ENCODE peak calls at places on chromosomes 16 and 17, in nine cellular contexts. Q is gastrocnemius medialis, O is A549, R is HCT116, E is body of pancreas, L is stomach, A is H54, Z is right lobe of liver, S is NB4. V is an unnamed sample.

GRCh38 chr16:11253009-11253994 is 2.7 kb downstream of the SOCS1 start:
- DNase-seq in Z (no peak), A (no peak), R (no peak), S (peak; percentile 61), O (no peak), E (no peak), L (no peak), Q (no peak), V (no peak)

GRCh38 chr17:8160741-8161221 is 2.0 kb downstream of the VAMP2 start:
- DNase-seq in Q (no peak), A (no peak), Z (no peak), E (no peak), R (no peak), O (no peak), L (no peak), S (no peak), V (no peak)

GRCh38 chr17:1561420-1562177 is 993 bp downstream of the PITPNA start:
- DNase-seq in Z (no peak), A (no peak), E (peak; percentile 39), L (no peak), O (peak; percentile 63), Q (no peak), S (peak; percentile 41), R (no peak), V (no peak)

GRCh38 chr16:2469399-2470233 is 1.5 kb upstream of the NTN3 start:
- DNase-seq in S (peak; percentile 34), L (no peak), A (no peak), Z (peak; percentile 43), R (no peak), E (no peak), Q (no peak), O (peak; percentile 32), V (no peak)

GRCh38 chr17:77786740-77787505 is 171.6 kb upstream of the TNRC6C start:
- DNase-seq in Q (no peak), A (no peak), Z (no peak), E (no peak), L (no peak), S (no peak), R (no peak), O (no peak), V (no peak)

GRCh38 chr16:31181102-31181830 is 1.3 kb downstream of the FUS start:
- DNase-seq in L (peak; percentile 28), R (no peak), S (peak; percentile 62), O (no peak), Q (no peak), E (no peak), Z (no peak), A (no peak), V (no peak)

GRCh38 chr17:60817187-60817586 is 139.5 kb downstream of the BCAS3 start:
- DNase-seq in Z (no peak), R (no peak), Q (no peak), O (no peak), S (no peak), A (peak; percentile 35), L (no peak), E (no peak), V (no peak)

GRCh38 chr16:66544358-66544757 is 5.6 kb downstream of the TK2 start:
- DNase-seq in Z (no peak), O (no peak), S (no peak), R (no peak), Q (no peak), L (no peak), E (no peak), A (no peak), V (no peak)

GRCh38 chr16:11361043-11361442 is 15.8 kb downstream of the RMI2 start:
- DNase-seq in S (no peak), O (no peak), L (no peak), Q (no peak), A (no peak), R (no peak), Z (no peak), E (no peak), V (no peak)

GRCh38 chr17:18235743-18236256 is 10.4 kb downstream of the LLGL1 start:
- DNase-seq in Q (no peak), Z (no peak), O (no peak), E (no peak), L (no peak), R (no peak), S (no peak), A (peak; percentile 98), V (no peak)

GRCh38 chr17:17628388-17629008 is 37.0 kb upstream of the PEMT start:
- DNase-seq in Q (no peak), E (no peak), A (no peak), Z (no peak), L (peak; percentile 46), S (no peak), R (no peak), O (no peak), V (no peak)

GRCh38 chr17:65518256-65518655 is 43.2 kb downstream of the AXIN2 start:
- DNase-seq in E (no peak), R (no peak), Q (no peak), L (no peak), O (no peak), A (no peak), S (no peak), Z (no peak), V (no peak)

GRCh38 chr16:46673320-46674013 is 15.5 kb downstream of the VPS35 start:
- DNase-seq in R (peak; percentile 51), A (peak; percentile 37), Z (peak; percentile 48), Q (no peak), S (peak; percentile 79), E (peak; percentile 31), L (peak; percentile 59), O (peak; percentile 74), V (no peak)

GRCh38 chr16:62805221-62805857 is 769.1 kb upstream of the CDH8 start:
- DNase-seq in Q (no peak), Z (peak; percentile 88), R (no peak), S (no peak), E (no peak), O (no peak), A (no peak), L (peak; percentile 70), V (no peak)

GRCh38 chr17:2400474-2400866 is 390 bp downstream of the MNT start:
- DNase-seq in Q (no peak), O (no peak), Z (peak; percentile 73), S (peak; percentile 70), R (no peak), E (peak; percentile 64), A (no peak), L (peak; percentile 54), V (no peak)

GRCh38 chr16:67294927-67295326 is 15.6 kb downstream of the PLEKHG4 start:
- DNase-seq in Z (no peak), E (no peak), L (no peak), R (no peak), O (no peak), Q (no peak), A (no peak), S (no peak), V (no peak)

GRCh38 chr17:74749262-74750038 is 1.0 kb downstream of the NHERF1 start:
- DNase-seq in L (no peak), Q (no peak), O (no peak), E (peak; percentile 53), A (no peak), Z (no peak), S (peak; percentile 53), R (no peak), V (no peak)
- TF ChIP-seq POLR2A in L (no peak), Q (no peak), O (no peak), E (no peak), A (peak; percentile 40), Z (no peak), S (no peak), R (no peak), V (no peak)

DNA sequence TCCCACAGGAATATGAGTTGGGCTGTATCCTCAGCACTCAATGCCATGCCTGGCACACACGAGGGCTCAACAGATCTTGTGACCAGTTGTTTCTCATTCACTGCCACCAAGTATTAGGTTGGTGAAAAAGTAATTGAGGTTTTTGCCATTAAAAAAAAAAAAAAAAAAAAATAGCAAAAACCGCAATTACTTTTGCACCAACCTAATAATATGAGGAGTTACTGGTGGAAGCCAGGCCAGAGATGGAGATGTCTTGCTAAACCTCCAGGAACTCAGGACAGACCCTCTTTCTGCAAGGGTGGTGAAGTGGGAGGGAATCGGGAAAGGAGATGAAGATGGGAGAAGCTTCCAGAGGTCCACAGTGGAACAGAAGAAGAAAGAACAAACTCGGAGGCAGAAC is 124.6 kb downstream of the DYNLRB2 start:
- DNase-seq in A (no peak), Q (no peak), L (no peak), O (no peak), Z (no peak), S (no peak), E (no peak), R (no peak), V (no peak)
- TF ChIP-seq POLR2A in A (no peak), Q (no peak), L (no peak), O (no peak), Z (no peak), S (no peak), E (no peak), R (no peak), V (no peak)

DNA sequence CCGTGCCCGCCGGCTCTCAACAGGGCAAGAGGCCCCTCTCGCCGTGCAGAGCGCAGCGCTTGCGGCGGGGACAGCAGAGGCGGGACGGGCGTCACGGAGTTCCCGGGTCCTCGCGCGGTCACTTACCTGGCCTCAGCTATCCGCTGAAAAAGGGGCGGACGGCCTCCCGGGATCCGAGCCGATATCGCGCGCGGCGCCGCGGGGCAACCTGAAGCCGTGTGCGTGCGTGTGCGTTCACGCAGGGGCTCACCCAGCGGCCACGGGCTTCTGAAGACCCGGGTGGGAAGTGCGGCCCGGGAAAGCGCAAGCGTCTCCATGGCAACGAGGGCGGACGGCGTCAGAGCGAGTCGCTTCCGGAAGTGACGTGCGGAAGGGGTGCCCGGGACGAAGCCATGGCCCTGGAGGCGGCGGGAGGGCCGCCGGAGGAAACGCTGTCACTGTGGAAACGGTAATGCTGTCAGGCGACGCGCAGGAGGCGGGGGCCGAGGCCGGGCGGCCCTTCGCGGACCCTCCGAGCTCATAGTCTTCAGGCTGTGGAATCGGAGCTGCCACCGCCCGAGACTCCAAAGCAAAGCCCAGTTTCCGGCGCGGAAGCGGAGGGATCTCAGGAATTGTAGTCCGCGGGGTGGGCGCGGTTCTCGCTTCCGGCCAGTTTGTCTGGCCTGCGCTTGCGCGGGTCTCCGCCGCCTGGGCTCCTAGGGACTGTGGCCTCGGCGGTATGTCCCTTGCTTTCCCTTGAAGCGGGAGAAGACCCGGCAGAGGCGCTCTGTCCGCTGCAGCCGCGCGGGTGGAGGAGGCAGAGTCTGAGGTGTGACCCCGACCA is at the start of gene ENDOV:
- DNase-seq in O (peak; percentile 99), S (peak; percentile 90), R (peak; percentile 93), Z (peak; percentile 97), Q (peak; percentile 87), L (peak; percentile 95), A (peak; percentile 99), E (peak; percentile 95), V (peak; percentile 65)
- TF ChIP-seq POLR2A in O (peak; percentile 65), S (peak; percentile 20), R (no peak), Z (peak; percentile 65), Q (peak; percentile 58), L (no peak), A (peak; percentile 74), E (peak; percentile 22), V (peak; percentile 57)

DNA sequence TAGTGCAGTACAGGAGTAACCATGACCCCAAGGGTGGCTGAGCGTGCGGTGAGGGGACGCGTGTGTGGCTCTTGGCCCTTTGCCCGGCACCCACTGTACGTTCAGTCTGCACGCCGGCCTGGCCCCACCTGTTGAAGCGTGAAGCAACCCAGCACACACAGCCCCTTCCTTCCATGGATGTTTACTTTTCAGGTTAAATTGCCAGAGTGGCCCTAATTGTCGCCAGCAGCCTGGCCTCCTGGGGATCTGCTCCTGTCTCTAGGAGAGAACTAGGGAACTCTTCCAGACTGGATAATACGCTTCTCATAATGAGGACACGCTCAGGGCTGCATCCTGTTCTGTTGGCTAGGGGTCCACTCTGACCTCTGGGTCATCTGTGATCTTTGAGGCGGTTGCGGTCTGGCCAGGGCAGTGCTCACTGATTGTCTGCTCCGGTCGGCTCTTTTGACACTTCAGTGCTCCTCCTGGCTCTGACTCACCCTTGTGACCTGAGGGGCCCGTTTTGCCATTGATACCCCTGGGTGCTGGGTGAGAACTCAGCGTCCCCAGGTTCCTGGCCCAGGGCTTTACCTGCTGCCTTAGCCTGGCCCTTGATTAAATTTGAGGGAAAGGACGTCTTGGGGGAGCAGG is 27.7 kb downstream of the TPSG1 start:
- DNase-seq in Q (no peak), Z (no peak), A (no peak), R (no peak), S (no peak), O (no peak), L (no peak), E (peak; percentile 53), V (no peak)
- TF ChIP-seq POLR2A in Q (no peak), Z (no peak), A (no peak), R (no peak), S (no peak), O (no peak), L (no peak), E (no peak), V (no peak)